ENCODE peak calls at places on chromosomes 2 and 18, in nine cellular contexts. One of them, this sample, is unnamed.

GRCh38 chr2:45543257-45543656 is 67.8 kb downstream of the SRBD1 start:
- DNase-seq in upper lobe of right lung: no peak
- DNase-seq in HEK293T: no peak
- DNase-seq in T-helper 1 cell: no peak
- DNase-seq in dermis blood vessel endothelial cell: no peak
- DNase-seq in heart left ventricle: no peak
- DNase-seq in HCT116: no peak
- DNase-seq in putamen: no peak
- DNase-seq in GM13977: no peak
- DNase-seq in this sample: no peak

GRCh38 chr2:181465686-181466375 is 8.6 kb downstream of the ITGA4 start:
- DNase-seq in upper lobe of right lung: no peak
- DNase-seq in HEK293T: no peak
- DNase-seq in T-helper 1 cell: no peak
- DNase-seq in dermis blood vessel endothelial cell: no peak
- DNase-seq in heart left ventricle: no peak
- DNase-seq in HCT116: no peak
- DNase-seq in putamen: no peak
- DNase-seq in GM13977: no peak
- DNase-seq in this sample: no peak

GRCh38 chr2:37590119-37590571 is 81.3 kb downstream of the CDC42EP3 start:
- DNase-seq in upper lobe of right lung: no peak
- DNase-seq in HEK293T: no peak
- DNase-seq in T-helper 1 cell: no peak
- DNase-seq in dermis blood vessel endothelial cell: peak
- DNase-seq in heart left ventricle: no peak
- DNase-seq in HCT116: no peak
- DNase-seq in putamen: no peak
- DNase-seq in GM13977: no peak
- DNase-seq in this sample: no peak

GRCh38 chr2:207133862-207134519 is 31.8 kb downstream of the KLF7 start:
- DNase-seq in upper lobe of right lung: peak
- DNase-seq in HEK293T: peak
- DNase-seq in T-helper 1 cell: no peak
- DNase-seq in dermis blood vessel endothelial cell: peak
- DNase-seq in heart left ventricle: peak
- DNase-seq in HCT116: no peak
- DNase-seq in putamen: no peak
- DNase-seq in GM13977: no peak
- DNase-seq in this sample: no peak

GRCh38 chr2:54387592-54387991 is 68.5 kb upstream of the SPTBN1 start:
- DNase-seq in upper lobe of right lung: no peak
- DNase-seq in HEK293T: no peak
- DNase-seq in T-helper 1 cell: no peak
- DNase-seq in dermis blood vessel endothelial cell: no peak
- DNase-seq in heart left ventricle: no peak
- DNase-seq in HCT116: no peak
- DNase-seq in putamen: no peak
- DNase-seq in GM13977: no peak
- DNase-seq in this sample: no peak

GRCh38 chr2:166238176-166238575 is 110.4 kb upstream of the SCN1A start:
- DNase-seq in upper lobe of right lung: no peak
- DNase-seq in HEK293T: no peak
- DNase-seq in T-helper 1 cell: no peak
- DNase-seq in dermis blood vessel endothelial cell: no peak
- DNase-seq in heart left ventricle: no peak
- DNase-seq in HCT116: no peak
- DNase-seq in putamen: no peak
- DNase-seq in GM13977: no peak
- DNase-seq in this sample: no peak

GRCh38 chr18:45940724-45941123 is 26.4 kb downstream of the EPG5 start:
- DNase-seq in upper lobe of right lung: no peak
- DNase-seq in HEK293T: no peak
- DNase-seq in T-helper 1 cell: no peak
- DNase-seq in dermis blood vessel endothelial cell: no peak
- DNase-seq in heart left ventricle: no peak
- DNase-seq in HCT116: no peak
- DNase-seq in putamen: no peak
- DNase-seq in GM13977: no peak
- DNase-seq in this sample: no peak

GRCh38 chr2:116754371-116755101 is 1060.0 kb upstream of the DDX18 start:
- DNase-seq in upper lobe of right lung: no peak
- DNase-seq in HEK293T: no peak
- DNase-seq in T-helper 1 cell: no peak
- DNase-seq in dermis blood vessel endothelial cell: no peak
- DNase-seq in heart left ventricle: no peak
- DNase-seq in HCT116: no peak
- DNase-seq in putamen: no peak
- DNase-seq in GM13977: no peak
- DNase-seq in this sample: no peak

GRCh38 chr18:46343456-46343855 is 239.3 kb downstream of the HAUS1 start:
- DNase-seq in upper lobe of right lung: peak
- DNase-seq in HEK293T: no peak
- DNase-seq in T-helper 1 cell: no peak
- DNase-seq in dermis blood vessel endothelial cell: no peak
- DNase-seq in heart left ventricle: no peak
- DNase-seq in HCT116: no peak
- DNase-seq in putamen: no peak
- DNase-seq in GM13977: no peak
- DNase-seq in this sample: no peak

GRCh38 chr2:144937899-144938298 is 418.0 kb upstream of the ZEB2 start:
- DNase-seq in upper lobe of right lung: no peak
- DNase-seq in HEK293T: no peak
- DNase-seq in T-helper 1 cell: no peak
- DNase-seq in dermis blood vessel endothelial cell: peak
- DNase-seq in heart left ventricle: no peak
- DNase-seq in HCT116: no peak
- DNase-seq in putamen: no peak
- DNase-seq in GM13977: no peak
- DNase-seq in this sample: no peak

GRCh38 chr2:109428841-109429710 is 184.7 kb downstream of the SEPTIN10 start:
- DNase-seq in upper lobe of right lung: no peak
- DNase-seq in HEK293T: no peak
- DNase-seq in T-helper 1 cell: no peak
- DNase-seq in dermis blood vessel endothelial cell: no peak
- DNase-seq in heart left ventricle: no peak
- DNase-seq in HCT116: no peak
- DNase-seq in putamen: no peak
- DNase-seq in GM13977: no peak
- DNase-seq in this sample: no peak

GRCh38 chr2:25250331-25251031 is 82.1 kb upstream of the POMC start:
- DNase-seq in upper lobe of right lung: no peak
- DNase-seq in HEK293T: no peak
- DNase-seq in T-helper 1 cell: no peak
- DNase-seq in dermis blood vessel endothelial cell: peak
- DNase-seq in heart left ventricle: no peak
- DNase-seq in HCT116: no peak
- DNase-seq in putamen: peak
- DNase-seq in GM13977: no peak
- DNase-seq in this sample: no peak

GRCh38 chr2:161423351-161424178 is 7.5 kb downstream of the TBR1 start:
- DNase-seq in upper lobe of right lung: no peak
- DNase-seq in HEK293T: no peak
- DNase-seq in T-helper 1 cell: no peak
- DNase-seq in dermis blood vessel endothelial cell: peak
- DNase-seq in heart left ventricle: no peak
- DNase-seq in HCT116: no peak
- DNase-seq in putamen: no peak
- DNase-seq in GM13977: peak
- DNase-seq in this sample: no peak

GRCh38 chr2:85259865-85260264 is 67.9 kb downstream of the TGOLN2 start:
- DNase-seq in upper lobe of right lung: no peak
- DNase-seq in HEK293T: no peak
- DNase-seq in T-helper 1 cell: no peak
- DNase-seq in dermis blood vessel endothelial cell: no peak
- DNase-seq in heart left ventricle: no peak
- DNase-seq in HCT116: no peak
- DNase-seq in putamen: no peak
- DNase-seq in GM13977: no peak
- DNase-seq in this sample: no peak

GRCh38 chr2:144239306-144239705 is 280.6 kb downstream of the ZEB2 start:
- DNase-seq in upper lobe of right lung: no peak
- DNase-seq in HEK293T: no peak
- DNase-seq in T-helper 1 cell: no peak
- DNase-seq in dermis blood vessel endothelial cell: no peak
- DNase-seq in heart left ventricle: no peak
- DNase-seq in HCT116: no peak
- DNase-seq in putamen: no peak
- DNase-seq in GM13977: no peak
- DNase-seq in this sample: no peak

GRCh38 chr2:8329660-8330622 is 351.9 kb upstream of the ID2 start:
- DNase-seq in upper lobe of right lung: no peak
- DNase-seq in HEK293T: no peak
- DNase-seq in T-helper 1 cell: no peak
- DNase-seq in dermis blood vessel endothelial cell: no peak
- DNase-seq in heart left ventricle: no peak
- DNase-seq in HCT116: no peak
- DNase-seq in putamen: no peak
- DNase-seq in GM13977: no peak
- DNase-seq in this sample: no peak

GRCh38 chr2:134737671-134738070 is 18.9 kb upstream of the TMEM163 start:
- DNase-seq in upper lobe of right lung: no peak
- DNase-seq in HEK293T: no peak
- DNase-seq in T-helper 1 cell: no peak
- DNase-seq in dermis blood vessel endothelial cell: no peak
- DNase-seq in heart left ventricle: no peak
- DNase-seq in HCT116: no peak
- DNase-seq in putamen: no peak
- DNase-seq in GM13977: no peak
- DNase-seq in this sample: no peak

GRCh38 chr2:20509766-20510490 is 63.1 kb downstream of the RHOB start:
- DNase-seq in upper lobe of right lung: peak
- DNase-seq in HEK293T: peak
- DNase-seq in T-helper 1 cell: no peak
- DNase-seq in dermis blood vessel endothelial cell: no peak
- DNase-seq in heart left ventricle: no peak
- DNase-seq in HCT116: peak
- DNase-seq in putamen: no peak
- DNase-seq in GM13977: no peak
- DNase-seq in this sample: no peak

GRCh38 chr2:209642146-209642815 is 129.4 kb upstream of the UNC80 start:
- DNase-seq in upper lobe of right lung: no peak
- DNase-seq in HEK293T: no peak
- DNase-seq in T-helper 1 cell: no peak
- DNase-seq in dermis blood vessel endothelial cell: peak
- DNase-seq in heart left ventricle: no peak
- DNase-seq in HCT116: no peak
- DNase-seq in putamen: no peak
- DNase-seq in GM13977: no peak
- DNase-seq in this sample: no peak

GRCh38 chr18:66867653-66868052 is 263.8 kb upstream of the CDH19 start:
- DNase-seq in upper lobe of right lung: no peak
- DNase-seq in HEK293T: no peak
- DNase-seq in T-helper 1 cell: no peak
- DNase-seq in dermis blood vessel endothelial cell: no peak
- DNase-seq in heart left ventricle: no peak
- DNase-seq in HCT116: no peak
- DNase-seq in putamen: no peak
- DNase-seq in GM13977: no peak
- DNase-seq in this sample: no peak

GRCh38 chr2:164314148-164314547 is 307.1 kb downstream of the GRB14 start:
- DNase-seq in upper lobe of right lung: no peak
- DNase-seq in HEK293T: peak
- DNase-seq in T-helper 1 cell: no peak
- DNase-seq in dermis blood vessel endothelial cell: no peak
- DNase-seq in heart left ventricle: no peak
- DNase-seq in HCT116: no peak
- DNase-seq in putamen: no peak
- DNase-seq in GM13977: no peak
- DNase-seq in this sample: no peak

GRCh38 chr2:236536727-236537398 is 32.8 kb upstream of the ACKR3 start:
- DNase-seq in upper lobe of right lung: no peak
- DNase-seq in HEK293T: no peak
- DNase-seq in T-helper 1 cell: peak
- DNase-seq in dermis blood vessel endothelial cell: no peak
- DNase-seq in heart left ventricle: no peak
- DNase-seq in HCT116: no peak
- DNase-seq in putamen: no peak
- DNase-seq in GM13977: no peak
- DNase-seq in this sample: peak

GRCh38 chr2:237996041-237996593 is 29.3 kb downstream of the UBE2F start:
- DNase-seq in upper lobe of right lung: peak
- DNase-seq in HEK293T: no peak
- DNase-seq in T-helper 1 cell: no peak
- DNase-seq in dermis blood vessel endothelial cell: no peak
- DNase-seq in heart left ventricle: no peak
- DNase-seq in HCT116: no peak
- DNase-seq in putamen: no peak
- DNase-seq in GM13977: no peak
- DNase-seq in this sample: no peak

GRCh38 chr2:143375376-143375880 is 246.2 kb downstream of the ARHGAP15 start:
- DNase-seq in upper lobe of right lung: no peak
- DNase-seq in HEK293T: peak
- DNase-seq in T-helper 1 cell: no peak
- DNase-seq in dermis blood vessel endothelial cell: no peak
- DNase-seq in heart left ventricle: no peak
- DNase-seq in HCT116: no peak
- DNase-seq in putamen: no peak
- DNase-seq in GM13977: no peak
- DNase-seq in this sample: no peak

GRCh38 chr2:196801578-196801977 is 2.1 kb upstream of the GTF3C3 start:
- DNase-seq in upper lobe of right lung: no peak
- DNase-seq in HEK293T: no peak
- DNase-seq in T-helper 1 cell: no peak
- DNase-seq in dermis blood vessel endothelial cell: no peak
- DNase-seq in heart left ventricle: no peak
- DNase-seq in HCT116: no peak
- DNase-seq in putamen: no peak
- DNase-seq in GM13977: no peak
- DNase-seq in this sample: no peak

This sample was measured in T-helper 9 cell.